ENCODE peak calls at places on chromosomes 7 and 10, in nine cellular contexts. A is stromal cell of bone marrow; U is activated CD8-positive, alpha-beta memory T cell treated with anti-CD3 and anti-CD28 coated beads, Interleukin-2, amount 50 U/mL, for 48 hours; J is NCI-H2081; I is activated T-helper 1 cell treated with anti-CD3 and anti-CD28 coated beads, Interleukin-2, amount 50 U/mL, for 16 hours; V is body of pancreas; R is SJSA1; H is cardiac muscle cell; G is frontal cortex. L is an unnamed sample.

GRCh38 chr7:36047254-36047653 is 105.8 kb upstream of the EEPD1 start:
- DNase-seq in A (no peak), R (no peak), H (peak), V (no peak), I (no peak), U (no peak), G (no peak), J (no peak), L (no peak)

GRCh38 chr10:43252166-43252784 is 14.6 kb downstream of the RASGEF1A start:
- DNase-seq in A (no peak), R (no peak), G (no peak), H (no peak), J (no peak), V (no peak), I (peak), U (peak), L (peak)

GRCh38 chr7:35596061-35596460 is 98.9 kb downstream of the HERPUD2 start:
- DNase-seq in U (no peak), A (no peak), G (no peak), H (peak), R (no peak), J (no peak), V (no peak), I (no peak), L (no peak)

GRCh38 chr7:4067874-4068273 is 614.2 kb upstream of the FOXK1 start:
- DNase-seq in U (no peak), H (no peak), R (no peak), J (no peak), I (no peak), A (no peak), G (no peak), V (no peak), L (no peak)

GRCh38 chr10:133131754-133132710 is 28.0 kb upstream of the KNDC1 start:
- DNase-seq in A (no peak), J (no peak), I (no peak), V (no peak), R (no peak), G (no peak), H (no peak), U (no peak), L (peak)

GRCh38 chr7:122103064-122103463 is 41.0 kb downstream of the AASS start:
- DNase-seq in H (no peak), I (no peak), J (no peak), U (no peak), A (no peak), R (no peak), V (no peak), G (no peak), L (no peak)

GRCh38 chr10:102769375-102770107 is 25.8 kb downstream of the WBP1L start:
- DNase-seq in J (no peak), U (no peak), R (peak), H (no peak), A (no peak), I (no peak), V (no peak), G (no peak), L (no peak)

GRCh38 chr10:88209837-88210552 is 346.6 kb downstream of the PTEN start:
- DNase-seq in J (no peak), R (no peak), H (peak), U (no peak), A (peak), G (no peak), I (no peak), V (no peak), L (peak)

GRCh38 chr7:131546583-131547111 is 9.8 kb downstream of the PODXL start:
- DNase-seq in U (peak), J (no peak), G (no peak), A (no peak), V (peak), I (no peak), H (no peak), R (peak), L (peak)

GRCh38 chr10:59682986-59683937 is 26.4 kb downstream of the SLC16A9 start:
- DNase-seq in G (no peak), H (no peak), V (no peak), J (no peak), R (no peak), U (no peak), I (no peak), A (no peak), L (no peak)

GRCh38 chr10:43212043-43212721 is 54.7 kb downstream of the RASGEF1A start:
- DNase-seq in U (no peak), V (no peak), J (no peak), A (no peak), R (no peak), I (no peak), G (no peak), H (no peak), L (no peak)

GRCh38 chr7:154463794-154464193 is 411.6 kb downstream of the DPP6 start:
- DNase-seq in U (no peak), I (no peak), H (no peak), V (no peak), G (no peak), A (no peak), J (no peak), R (no peak), L (no peak)

GRCh38 chr10:29438271-29438670 is 149.4 kb downstream of the LYZL1 start:
- DNase-seq in G (no peak), V (no peak), I (no peak), R (peak), U (no peak), A (no peak), J (no peak), H (no peak), L (no peak)

GRCh38 chr10:96229568-96230030 is 41.8 kb downstream of the BLNK start:
- DNase-seq in J (peak), G (peak), V (peak), A (peak), U (peak), R (peak), I (peak), H (peak), L (peak)

GRCh38 chr10:96614515-96614914 is 27.7 kb upstream of the TM9SF3 start:
- DNase-seq in V (no peak), R (peak), U (no peak), A (peak), H (peak), G (no peak), J (no peak), I (no peak), L (no peak)

GRCh38 chr7:84950836-84951235 is 236.0 kb downstream of the SEMA3D start:
- DNase-seq in A (no peak), R (no peak), J (no peak), G (no peak), H (peak), U (no peak), I (no peak), V (no peak), L (no peak)

GRCh38 chr7:112566392-112567324 is 85.9 kb downstream of the LSMEM1 start:
- DNase-seq in H (no peak), U (no peak), A (no peak), G (no peak), J (peak), I (no peak), V (no peak), R (no peak), L (no peak)

GRCh38 chr7:12570529-12571461 is at the start of gene SCIN:
- DNase-seq in U (peak), A (no peak), V (peak), I (no peak), G (no peak), J (peak), H (peak), R (no peak), L (peak)

GRCh38 chr7:128102490-128103291 is 71.5 kb upstream of the LRRC4 start:
- DNase-seq in J (no peak), U (no peak), A (no peak), H (no peak), I (no peak), V (no peak), G (no peak), R (no peak), L (no peak)

GRCh38 chr7:159033956-159034938 is 110.4 kb downstream of the VIPR2 start:
- DNase-seq in I (no peak), V (no peak), H (no peak), R (peak), A (no peak), U (peak), G (no peak), J (no peak), L (peak)

GRCh38 chr7:130379551-130380120 is 658 bp upstream of the CPA1 start:
- DNase-seq in A (no peak), J (no peak), U (peak), R (no peak), G (no peak), I (no peak), V (peak), H (no peak), L (no peak)

GRCh38 chr10:123451607-123452245 is 214.4 kb upstream of the GPR26 start:
- DNase-seq in A (no peak), H (no peak), R (no peak), G (no peak), J (no peak), V (no peak), I (no peak), U (no peak), L (no peak)

GRCh38 chr7:22319424-22320403 is 37.2 kb downstream of the RAPGEF5 start:
- DNase-seq in H (no peak), V (no peak), U (no peak), R (no peak), I (no peak), G (no peak), J (peak), A (no peak), L (no peak)

GRCh38 chr7:31882187-31882586 is 188.0 kb downstream of the PDE1C start:
- DNase-seq in J (no peak), H (no peak), I (no peak), R (no peak), A (no peak), V (no peak), U (no peak), G (peak), L (peak)

GRCh38 chr7:149050941-149051340 is 22.6 kb upstream of the PDIA4 start:
- DNase-seq in V (no peak), H (peak), I (no peak), G (no peak), A (no peak), R (no peak), U (no peak), J (no peak), L (no peak)

GRCh38 chr7:21542891-21543527 is at the start of gene DNAH11:
- DNase-seq in I (no peak), J (no peak), G (no peak), V (peak), A (no peak), H (peak), U (peak), R (peak), L (peak)

GRCh38 chr10:116470768-116471415 is 43.2 kb downstream of the PNLIPRP3 start:
- DNase-seq in G (no peak), R (no peak), U (no peak), V (peak), J (peak), H (no peak), A (no peak), I (no peak), L (no peak)

GRCh38 chr7:138752568-138753518 is 45.0 kb upstream of the TMEM213 start:
- DNase-seq in U (peak), I (peak), G (no peak), V (peak), A (no peak), R (no peak), J (peak), H (no peak), L (peak)

GRCh38 chr7:157499835-157500153 is 163.0 kb downstream of the DNAJB6 start:
- DNase-seq in U (no peak), A (no peak), G (no peak), I (no peak), H (no peak), R (peak), J (no peak), V (no peak), L (no peak)

L was measured in testis.